ENCODE peak calls at places on chromosome 11, in five cellular contexts. Y, Q, A, T and H are unnamed samples.

GRCh38 chr11:3849297-3849874 is 6.1 kb upstream of the STIM1 start:
- DNase-seq in T (no peak), Y (no peak), Q (no peak), A (no peak), H (peak; percentile 34)

GRCh38 chr11:105144887-105145286 is 5.3 kb upstream of the CARD18 start:
- DNase-seq in Y (no peak), T (no peak), Q (no peak), A (no peak), H (no peak)

GRCh38 chr11:19347911-19348310 is 107.2 kb upstream of the E2F8 start:
- DNase-seq in Q (no peak), A (no peak), T (no peak), Y (no peak), H (no peak)

GRCh38 chr11:36041988-36042606 is 98.2 kb downstream of the LDLRAD3 start:
- DNase-seq in A (no peak), Y (no peak), Q (no peak), T (no peak), H (no peak)

GRCh38 chr11:70146309-70146708 is 56.8 kb upstream of the FADD start:
- DNase-seq in Y (no peak), A (no peak), T (no peak), Q (no peak), H (no peak)

GRCh38 chr11:118051611-118052461 is 25.0 kb upstream of the TMPRSS4 start:
- DNase-seq in A (no peak), Q (no peak), Y (no peak), T (peak; percentile 34), H (no peak)

GRCh38 chr11:90204407-90204806 is 18.4 kb downstream of the CHORDC1 start:
- DNase-seq in A (no peak), T (no peak), Q (no peak), Y (no peak), H (no peak)

GRCh38 chr11:124193221-124193945 is 10.2 kb downstream of the OR10D3 start:
- DNase-seq in T (no peak), A (no peak), Q (no peak), Y (no peak), H (no peak)

GRCh38 chr11:86247608-86248007 is 3.1 kb downstream of the EED start:
- DNase-seq in A (no peak), T (peak; percentile 58), Y (no peak), Q (no peak), H (no peak)

GRCh38 chr11:1202776-1203504 is 19.9 kb upstream of the MUC5B start:
- DNase-seq in Q (peak; percentile 77), A (peak; percentile 45), Y (no peak), T (peak; percentile 69), H (peak; percentile 64)

GRCh38 chr11:123493393-123494063 is 63.5 kb downstream of the GRAMD1B start:
- DNase-seq in Q (no peak), Y (no peak), A (no peak), T (no peak), H (no peak)

GRCh38 chr11:26621147-26621546 is 49.1 kb upstream of the MUC15 start:
- DNase-seq in A (no peak), T (no peak), Q (no peak), Y (no peak), H (no peak)

GRCh38 chr11:118988280-118988679 is 9.7 kb upstream of the CENATAC start:
- DNase-seq in A (no peak), Y (no peak), Q (no peak), T (no peak), H (no peak)

GRCh38 chr11:65869643-65870306 is 2.8 kb downstream of the EFEMP2 start:
- DNase-seq in Q (no peak), Y (no peak), A (no peak), T (no peak), H (no peak)

GRCh38 chr11:37748641-37749040 is 1150.6 kb upstream of the RAG2 start:
- DNase-seq in T (no peak), Q (no peak), A (no peak), Y (no peak), H (no peak)

GRCh38 chr11:78025378-78025777 is 2.3 kb upstream of the KCTD14 start:
- DNase-seq in Q (no peak), A (no peak), Y (no peak), T (no peak), H (no peak)

GRCh38 chr11:38543311-38543710 is 1945.3 kb upstream of the RAG2 start:
- DNase-seq in T (no peak), Y (no peak), Q (no peak), A (no peak), H (no peak)

GRCh38 chr11:119751281-119752060 is 22.5 kb upstream of the NECTIN1 start:
- DNase-seq in Q (peak; percentile 27), A (no peak), Y (no peak), T (no peak), H (no peak)

GRCh38 chr11:721913-722811 is 16.1 kb downstream of the EPS8L2 start:
- DNase-seq in Q (peak; percentile 77), Y (no peak), A (no peak), T (peak; percentile 61), H (no peak)

GRCh38 chr11:129061466-129062194 is 119.0 kb upstream of the TP53AIP1 start:
- DNase-seq in T (no peak), Q (no peak), A (no peak), Y (no peak), H (no peak)

GRCh38 chr11:36073411-36074203 is 129.7 kb downstream of the LDLRAD3 start:
- DNase-seq in Q (no peak), A (peak; percentile 47), T (no peak), Y (no peak), H (peak; percentile 25)

GRCh38 chr11:69003301-69003865 is 9.7 kb downstream of the MRGPRF start:
- DNase-seq in Y (no peak), A (no peak), Q (no peak), T (peak; percentile 6), H (no peak)

GRCh38 chr11:112962854-112963367 is 1.7 kb downstream of the NCAM1 start:
- DNase-seq in Y (peak; percentile 14), T (peak; percentile 44), A (peak; percentile 80), Q (peak; percentile 65), H (peak; percentile 67)

DNA sequence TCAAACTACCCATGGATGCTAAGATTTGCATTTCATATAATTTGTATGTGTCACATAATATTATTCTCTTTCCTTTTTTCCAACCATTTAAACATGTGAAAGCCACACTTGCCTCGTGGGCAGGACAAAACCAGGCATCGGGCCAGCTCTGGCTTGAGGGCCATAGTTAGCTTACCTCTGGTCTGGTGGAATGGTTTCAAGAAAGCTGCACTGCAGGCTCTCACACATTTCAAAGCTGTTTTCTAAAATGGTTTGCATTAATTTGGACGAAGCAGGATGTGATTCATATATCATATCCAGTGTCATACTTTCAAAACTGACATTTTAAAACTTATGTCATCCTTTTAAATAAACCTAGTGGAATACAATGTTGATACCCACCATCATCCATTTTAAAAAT is 64.6 kb upstream of the CD5 start:
- DNase-seq in Y (no peak), T (no peak), A (no peak), Q (no peak), H (no peak)
- H3K4me1 ChIP-seq in Y (no peaks in the 10 kb centered on the region), T (no peaks in the 10 kb centered on the region), A (peaks cover 14% of the 10 kb centered on the region), Q (peaks cover 7% of the 10 kb centered on the region), H (peaks cover 27% of the 10 kb centered on the region)

GRCh38 chr11:87296627-87297026 is 258.9 kb downstream of the TMEM135 start:
- DNase-seq in Y (no peak), Q (no peak), A (no peak), T (no peak), H (no peak)
- H3K4me3 ChIP-seq in Y (no peak overlapping the region), Q (no peak overlapping the region), A (no peak overlapping the region), T (no peak overlapping the region), H (no peak overlapping the region)

GRCh38 chr11:110711448-110711775 is 825 bp downstream of the ARHGAP20 start:
- DNase-seq in Q (no peak), A (no peak), T (no peak), Y (no peak), H (no peak)
- H3K27ac ChIP-seq in Q (peak overlapping the region; percentile 73), A (no peak overlapping the region), T (peak overlapping the region; percentile 74), Y (peak overlapping the region; percentile 58), H (peak overlapping the region; percentile 19)

DNA sequence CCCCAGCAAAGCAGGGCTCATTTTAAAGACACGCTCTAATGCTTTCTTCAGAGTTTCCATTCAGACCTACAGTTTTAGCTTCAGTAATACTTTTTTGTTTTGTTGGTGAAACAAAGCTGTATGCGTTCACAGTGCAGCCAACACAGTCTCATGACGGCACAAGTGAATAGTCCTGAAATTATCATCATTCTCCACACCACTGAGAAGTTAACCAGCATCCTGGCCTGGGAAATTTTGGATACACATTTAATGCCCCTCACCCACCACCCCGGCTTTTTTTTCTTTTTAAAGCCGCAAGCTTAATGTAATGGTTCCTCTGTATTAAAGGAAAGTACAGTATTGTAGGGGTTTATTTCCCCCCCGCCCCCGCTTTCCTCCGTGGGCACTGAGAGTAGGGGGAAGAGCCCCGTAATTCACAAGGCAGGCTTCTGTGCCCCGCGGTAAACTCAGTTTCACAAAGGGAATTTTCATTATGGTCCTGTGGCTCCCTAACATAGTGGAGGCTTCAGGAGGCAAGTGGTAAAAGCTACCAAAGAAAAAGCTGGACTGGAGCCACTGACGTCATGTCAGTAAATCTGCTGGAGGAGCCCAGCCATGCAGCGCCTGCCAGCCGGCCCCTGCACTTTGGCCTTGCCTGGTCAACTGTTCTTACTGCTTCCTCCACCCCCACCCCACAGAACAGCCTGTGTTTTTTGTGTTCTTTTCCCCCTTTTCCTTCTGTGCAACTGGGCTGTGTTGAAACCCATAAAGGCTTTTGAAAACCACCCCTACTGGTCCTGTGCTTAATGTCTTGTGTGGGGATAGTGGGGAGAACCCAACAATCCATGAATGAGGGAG is 18.2 kb downstream of the TEAD1 start:
- DNase-seq in A (peak; percentile 92), T (peak; percentile 92), Y (peak; percentile 38), Q (peak; percentile 82), H (peak; percentile 94)
- H3K4me1 ChIP-seq in A (peaks cover 87% of the 10 kb centered on the region), T (peaks cover 35% of the 10 kb centered on the region), Y (peaks cover 72% of the 10 kb centered on the region), Q (peaks cover 47% of the 10 kb centered on the region), H (peaks cover 90% of the 10 kb centered on the region)

DNA sequence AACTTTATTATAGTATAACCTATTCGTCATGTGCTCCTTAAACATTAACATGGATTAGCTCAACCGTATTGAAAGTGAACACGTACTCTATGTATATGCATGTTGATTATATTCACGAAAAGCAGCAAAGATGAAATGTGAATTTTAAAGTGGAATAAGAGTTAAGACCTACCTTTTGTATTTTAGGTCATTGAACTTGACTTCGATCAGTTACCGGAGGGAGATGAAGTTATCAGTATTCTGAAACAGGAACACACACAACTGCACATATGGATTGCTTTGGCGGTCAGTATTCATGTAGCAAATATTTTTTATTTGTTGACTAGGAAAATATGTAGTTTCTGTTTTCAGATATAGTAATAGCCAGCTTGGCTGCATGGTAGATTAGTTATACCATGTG is 1.4 kb downstream of the CTR9 start:
- DNase-seq in Y (no peak), A (no peak), T (no peak), Q (no peak), H (no peak)
- H3K4me3 ChIP-seq in Y (peak overlapping the region; percentile 89), A (no peak overlapping the region), T (no peak overlapping the region), Q (peak overlapping the region; percentile 71), H (no peak overlapping the region)

DNA sequence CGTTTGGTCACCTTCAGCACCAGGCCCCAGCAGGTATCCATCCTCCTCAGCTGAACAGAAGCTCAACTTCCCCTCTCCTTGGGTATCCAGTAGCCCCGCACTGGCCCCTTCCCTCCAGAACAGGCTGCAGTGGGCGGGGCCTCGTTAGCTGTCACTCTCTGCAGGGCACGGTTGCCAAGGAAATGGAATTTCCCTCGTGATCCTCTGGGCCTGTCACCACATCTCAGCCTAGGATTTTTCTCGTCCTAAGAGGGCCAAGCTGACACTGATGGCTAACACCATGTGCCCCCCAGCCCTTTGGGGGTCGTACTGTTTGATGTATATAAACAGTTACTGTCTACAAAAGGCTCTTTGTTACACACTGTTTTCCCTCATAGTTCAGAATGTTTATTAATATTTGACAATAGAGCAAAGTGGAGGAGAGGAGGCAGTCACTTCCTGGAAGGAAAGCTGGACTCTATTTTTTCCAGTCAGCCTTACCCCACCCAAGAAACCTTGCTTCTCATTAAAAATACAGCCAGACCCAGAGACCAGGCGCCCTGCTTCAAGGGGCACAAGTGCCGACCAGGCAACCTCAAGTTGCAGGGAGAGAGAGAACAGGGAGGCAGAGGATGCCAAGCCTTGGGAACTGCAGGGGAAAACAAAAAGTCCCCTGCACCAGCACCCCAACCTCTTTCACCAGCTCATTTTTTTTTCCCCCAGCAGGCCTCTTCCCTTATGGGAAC is 44.5 kb downstream of the FEZ1 start:
- DNase-seq in Q (peak; percentile 71), A (peak; percentile 70), Y (no peak), T (peak; percentile 17), H (peak; percentile 70)
- H3K27ac ChIP-seq in Q (peak overlapping the region; percentile 24), A (peak overlapping the region; percentile 58), Y (peak overlapping the region; percentile 81), T (peak overlapping the region; percentile 23), H (peak overlapping the region; percentile 22)